ENCODE peak calls at places on chromosomes 1 and 21, in four cellular contexts. J is IMR-90, U is H1, P is H9. V is an unnamed sample.

GRCh38 chr1:151822404-151822803 is 9.2 kb downstream of the RORC start:
- DNase-seq in J (no peak), U (no peak), P (no peak), V (peak; percentile 18)

GRCh38 chr21:29601072-29601471 is 302.4 kb downstream of the BACH1 start:
- DNase-seq in J (no peak), U (no peak), P (no peak), V (no peak)

GRCh38 chr1:9182784-9183257 is 51.8 kb upstream of the H6PD start:
- DNase-seq in J (no peak), U (no peak), P (no peak), V (no peak)

GRCh38 chr1:24186031-24186710 is 918 bp downstream of the IFNLR1 start:
- DNase-seq in J (no peak), U (no peak), P (no peak), V (no peak)

GRCh38 chr1:202162049-202162417 is 1.6 kb upstream of the PTPN7 start:
- DNase-seq in J (no peak), U (no peak), P (no peak), V (no peak)

GRCh38 chr21:41834926-41835663 is 44.0 kb downstream of the PRDM15 start:
- DNase-seq in J (no peak), U (no peak), P (no peak), V (no peak)

GRCh38 chr21:44883250-44883649 is 9.8 kb upstream of the PTTG1IP start:
- DNase-seq in J (no peak), U (no peak), P (no peak), V (no peak)

GRCh38 chr1:197521118-197521739 is 253.2 kb downstream of the CRB1 start:
- DNase-seq in J (peak; percentile 44), U (no peak), P (no peak), V (peak; percentile 53)

GRCh38 chr1:39405358-39405757 is 86.1 kb upstream of the BMP8A start:
- DNase-seq in J (no peak), U (no peak), P (no peak), V (no peak)

GRCh38 chr1:201171063-201172036 is 17.1 kb upstream of the TMEM9 start:
- DNase-seq in J (peak; percentile 46), U (no peak), P (peak; percentile 62), V (peak; percentile 81)

GRCh38 chr1:89088597-89088996 is 23.6 kb upstream of the GBP1 start:
- DNase-seq in J (no peak), U (no peak), P (no peak), V (no peak)

GRCh38 chr1:12153181-12153785 is 13.5 kb upstream of the TNFRSF1B start:
- DNase-seq in J (peak; percentile 88), U (no peak), P (no peak), V (no peak)

GRCh38 chr1:241079018-241079417 is 278.0 kb downstream of the RGS7 start:
- DNase-seq in J (no peak), U (no peak), P (no peak), V (no peak)

GRCh38 chr1:235646463-235646862 is 3.1 kb downstream of the GNG4 start:
- DNase-seq in J (no peak), U (no peak), P (no peak), V (no peak)

GRCh38 chr1:32761253-32761877 is 55.8 kb downstream of the YARS1 start:
- DNase-seq in J (peak; percentile 81), U (no peak), P (peak; percentile 82), V (peak; percentile 77)

GRCh38 chr1:182430263-182431068 is 19.5 kb upstream of the RGSL1 start:
- DNase-seq in J (peak; percentile 42), U (no peak), P (no peak), V (peak; percentile 43)

GRCh38 chr1:7751174-7751573 is 19.9 kb upstream of the VAMP3 start:
- DNase-seq in J (no peak), U (no peak), P (no peak), V (no peak)

GRCh38 chr1:61082336-61083013 is at the start of gene NFIA:
- DNase-seq in J (peak; percentile 50), U (no peak), P (peak; percentile 57), V (peak; percentile 65)

GRCh38 chr1:60867782-60868181 is 214.6 kb upstream of the NFIA start:
- DNase-seq in J (no peak), U (no peak), P (no peak), V (no peak)

GRCh38 chr1:223456747-223457146 is 63.5 kb downstream of the CCDC185 start:
- DNase-seq in J (no peak), U (no peak), P (no peak), V (no peak)

GRCh38 chr1:162892916-162893714 is 32.1 kb upstream of the CCDC190 start:
- DNase-seq in J (peak; percentile 55), U (no peak), P (no peak), V (peak; percentile 71)

GRCh38 chr1:224058303-224058702 is 55.6 kb upstream of the FBXO28 start:
- DNase-seq in J (peak; percentile 76), U (no peak), P (no peak), V (no peak)

GRCh38 chr21:43195131-43196021 is 26.6 kb downstream of the CRYAA start:
- DNase-seq in J (no peak), U (no peak), P (peak; percentile 25), V (no peak)

GRCh38 chr1:248316796-248317195 is 7.6 kb downstream of the OR2M7 start:
- DNase-seq in J (no peak), U (no peak), P (no peak), V (no peak)

GRCh38 chr1:76867342-76868130 is at the start of gene ST6GALNAC5:
- DNase-seq in J (peak; percentile 9), U (no peak), P (peak; percentile 53), V (peak; percentile 76)

GRCh38 chr1:192810253-192810880 is 1.5 kb downstream of the RGS2 start:
- DNase-seq in J (peak; percentile 82), U (no peak), P (no peak), V (peak; percentile 40)

GRCh38 chr1:232468249-232468648 is 161.7 kb downstream of the SIPA1L2 start:
- DNase-seq in J (no peak), U (no peak), P (no peak), V (peak; percentile 48)

GRCh38 chr1:200905411-200906052 is 10.8 kb downstream of the INAVA start:
- DNase-seq in J (no peak), U (no peak), P (no peak), V (no peak)

GRCh38 chr1:46288485-46289133 is 14.8 kb downstream of the LRRC41 start:
- DNase-seq in J (peak; percentile 77), U (no peak), P (no peak), V (peak; percentile 81)

GRCh38 chr1:156813750-156814570 is 2.7 kb downstream of the SH2D2A start:
- DNase-seq in J (peak; percentile 33), U (peak; percentile 68), P (peak; percentile 87), V (peak; percentile 89)

GRCh38 chr1:153774780-153775431 is at the start of gene SLC27A3:
- DNase-seq in J (no peak), U (peak; percentile 25), P (peak; percentile 61), V (peak; percentile 58)

GRCh38 chr1:166905930-166906329 is 29.9 kb upstream of the TADA1 start:
- DNase-seq in J (peak; percentile 37), U (no peak), P (no peak), V (no peak)

GRCh38 chr1:246005067-246005466 is 502.0 kb downstream of the SMYD3 start:
- DNase-seq in J (peak; percentile 96), U (no peak), P (no peak), V (no peak)

GRCh38 chr1:1939296-1940122 is 20.4 kb upstream of the TMEM52 start:
- DNase-seq in J (no peak), U (no peak), P (no peak), V (no peak)

GRCh38 chr1:5509664-5510452 is 482.4 kb downstream of the NPHP4 start:
- DNase-seq in J (peak; percentile 15), U (peak; percentile 50), P (peak; percentile 78), V (peak; percentile 50)

GRCh38 chr1:116514708-116515525 is 55.9 kb downstream of the CD58 start:
- DNase-seq in J (no peak), U (no peak), P (no peak), V (no peak)

GRCh38 chr1:15610167-15610566 is 7.1 kb upstream of the DDI2 start:
- DNase-seq in J (no peak), U (no peak), P (no peak), V (no peak)

GRCh38 chr1:9842073-9842711 is 18.4 kb upstream of the CLSTN1 start:
- DNase-seq in J (peak; percentile 13), U (no peak), P (no peak), V (no peak)

GRCh38 chr1:169271094-169271493 is 96.5 kb downstream of the NME7 start:
- DNase-seq in J (no peak), U (no peak), P (no peak), V (peak; percentile 48)

GRCh38 chr1:71054791-71055190 is 7.2 kb upstream of the PTGER3 start:
- DNase-seq in J (no peak), U (no peak), P (no peak), V (no peak)

GRCh38 chr1:71053758-71054157 is 6.1 kb upstream of the PTGER3 start:
- DNase-seq in J (no peak), U (no peak), P (no peak), V (no peak)

GRCh38 chr1:71049951-71050598 is 2.5 kb upstream of the PTGER3 start:
- DNase-seq in J (peak; percentile 72), U (no peak), P (no peak), V (peak; percentile 73)

GRCh38 chr1:71054281-71054731 is 6.7 kb upstream of the PTGER3 start:
- DNase-seq in J (no peak), U (no peak), P (peak; percentile 38), V (no peak)

DNA sequence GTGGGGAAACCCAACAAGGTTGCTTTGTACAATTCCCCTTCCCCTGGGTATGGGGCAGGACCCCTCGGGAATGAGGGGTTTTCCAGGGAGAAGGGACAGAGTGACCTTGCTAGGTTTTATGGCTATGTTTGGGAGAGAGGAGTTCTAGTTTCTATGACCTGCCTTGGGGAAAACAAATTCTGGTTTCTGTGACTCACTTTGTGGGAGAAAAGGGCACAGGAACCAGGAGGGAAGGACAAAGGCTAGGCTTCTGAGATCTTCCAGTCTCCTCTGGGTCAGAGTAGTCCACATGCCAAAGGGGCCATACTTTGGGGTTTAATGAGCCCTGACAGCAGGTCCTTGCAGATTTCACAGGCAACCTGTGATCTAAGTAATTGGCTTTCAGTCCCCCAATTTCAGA is 5.5 kb upstream of the PTGER3 start:
- DNase-seq in J (no peak), U (no peak), P (no peak), V (no peak)
- H4K5ac ChIP-seq in J (no peak overlapping the region), U (no peak overlapping the region), P (no peak overlapping the region), V (no peak overlapping the region)

GRCh38 chr1:179806333-179806732 is 63.2 kb downstream of the FAM163A start:
- DNase-seq in J (no peak), U (no peak), P (no peak), V (no peak)
- H3K18ac ChIP-seq in J (no peak overlapping the region), U (no peak overlapping the region), P (no peak overlapping the region), V (no peak overlapping the region)

GRCh38 chr1:234169161-234169849 is 204.0 kb upstream of the COA6 start:
- DNase-seq in J (no peak), U (no peak), P (no peak), V (no peak)
- H4K8ac ChIP-seq in J (no peak overlapping the region), U (no peak overlapping the region), P (no peak overlapping the region), V (no peak overlapping the region)

DNA sequence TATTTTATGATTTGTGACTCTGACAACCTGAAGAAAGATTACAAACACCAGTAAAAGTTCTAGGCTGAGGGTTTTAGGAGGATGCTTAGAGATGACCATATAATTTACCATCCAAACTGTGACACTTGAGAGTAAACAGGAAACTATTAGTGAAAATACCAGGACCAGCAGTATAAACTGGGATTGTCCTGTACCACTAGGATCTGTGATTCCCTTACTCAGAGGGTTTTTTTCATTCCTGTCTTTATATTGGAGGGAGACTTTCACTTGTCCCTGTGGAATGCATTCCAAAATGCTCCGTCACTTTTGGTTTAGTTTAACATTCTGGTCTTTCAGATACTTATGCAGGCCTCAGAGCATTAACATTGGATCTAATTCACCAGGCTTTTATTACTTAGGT is 482.9 kb downstream of the PTBP2 start:
- DNase-seq in J (peak; percentile 75), U (no peak), P (no peak), V (no peak)
- H4K5ac ChIP-seq in J (no peak overlapping the region), U (no peak overlapping the region), P (no peak overlapping the region), V (no peak overlapping the region)